ENCODE peak calls at places on chromosomes 5 and 9, in five cellular contexts. M is tibial nerve, A is MCF 10A, P is fibroblast of pulmonary artery, V is heart right ventricle. U is an unnamed sample.

GRCh38 chr5:95818181-95819147 is 4.1 kb downstream of the GLRX start:
- DNase-seq in A (no peak), V (no peak), M (no peak), P (no peak), U (no peak)

GRCh38 chr5:170216262-170216864 is 16.4 kb upstream of the C5orf58 start:
- DNase-seq in V (no peak), A (peak), M (no peak), P (peak), U (no peak)

GRCh38 chr5:41874512-41875060 is 4.4 kb upstream of the OXCT1 start:
- DNase-seq in V (no peak), A (no peak), P (no peak), M (no peak), U (no peak)

GRCh38 chr9:101601904-101602765 is 7.4 kb upstream of the PPP3R2 start:
- DNase-seq in M (peak), P (peak), A (peak), V (no peak), U (peak)

GRCh38 chr5:123448017-123448617 is 24.9 kb upstream of the CEP120 start:
- DNase-seq in A (no peak), P (no peak), M (no peak), V (no peak), U (peak)

GRCh38 chr9:132547052-132547431 is 35.4 kb upstream of the BARHL1 start:
- DNase-seq in M (no peak), V (no peak), A (no peak), P (no peak), U (no peak)

GRCh38 chr5:60178101-60178500 is 284.6 kb upstream of the PDE4D start:
- DNase-seq in M (no peak), P (peak), V (no peak), A (no peak), U (no peak)

GRCh38 chr5:32916648-32917047 is 205.5 kb downstream of the NPR3 start:
- DNase-seq in M (no peak), A (peak), V (no peak), P (peak), U (no peak)

GRCh38 chr5:177276886-177277285 is 26.6 kb downstream of the RAB24 start:
- DNase-seq in A (no peak), M (no peak), V (no peak), P (peak), U (no peak)

GRCh38 chr5:167049043-167049663 is 1242.3 kb upstream of the WWC1 start:
- DNase-seq in P (peak), A (peak), M (peak), V (no peak), U (peak)

GRCh38 chr9:36874261-36874660 is 159.8 kb downstream of the PAX5 start:
- DNase-seq in A (no peak), M (no peak), P (no peak), V (no peak), U (no peak)

GRCh38 chr5:110702704-110703103 is 23.8 kb downstream of the TMEM232 start:
- DNase-seq in M (no peak), P (no peak), V (no peak), A (no peak), U (no peak)

GRCh38 chr9:71909887-71910601 is 949 bp downstream of the ABHD17B start:
- DNase-seq in M (peak), V (peak), P (peak), A (peak), U (peak)

GRCh38 chr5:88689662-88690351 is 193.2 kb downstream of the MEF2C start:
- DNase-seq in M (no peak), P (no peak), A (no peak), V (no peak), U (no peak)

GRCh38 chr9:97706246-97706645 is 9.1 kb upstream of the XPA start:
- DNase-seq in V (no peak), A (no peak), P (no peak), M (no peak), U (no peak)

GRCh38 chr9:88880194-88880593 is 111.1 kb upstream of the S1PR3 start:
- DNase-seq in M (no peak), A (no peak), P (no peak), V (no peak), U (no peak)

GRCh38 chr5:96157841-96158291 is 196.2 kb upstream of the ELL2 start:
- DNase-seq in V (no peak), M (no peak), P (no peak), A (no peak), U (no peak)

GRCh38 chr5:135567661-135568060 is 11.1 kb downstream of the CXCL14 start:
- DNase-seq in A (no peak), P (no peak), M (no peak), V (no peak), U (no peak)

GRCh38 chr5:61332891-61333350 is 863 bp downstream of the ZSWIM6 start:
- DNase-seq in V (no peak), M (no peak), P (peak), A (peak), U (peak)

GRCh38 chr9:19641046-19641445 is 147.8 kb downstream of the SLC24A2 start:
- DNase-seq in A (peak), V (no peak), P (peak), M (no peak), U (peak)

GRCh38 chr9:69497816-69498215 is 172.8 kb downstream of the ENTREP1 start:
- DNase-seq in M (no peak), P (no peak), A (no peak), V (no peak), U (no peak)

GRCh38 chr9:111039203-111039907 is 1.1 kb upstream of the LPAR1 start:
- DNase-seq in V (no peak), M (no peak), P (no peak), A (no peak), U (no peak)

GRCh38 chr9:115630126-115630840 is 512.3 kb upstream of the TNC start:
- DNase-seq in A (no peak), V (no peak), M (no peak), P (no peak), U (no peak)

GRCh38 chr5:59126665-59127354 is 543.9 kb downstream of the RAB3C start:
- DNase-seq in P (peak), V (no peak), A (peak), M (no peak), U (no peak)

GRCh38 chr5:170751631-170752030 is 31.9 kb upstream of the GABRP start:
- DNase-seq in V (no peak), P (no peak), A (peak), M (no peak), U (no peak)

GRCh38 chr5:110169461-110169860 is 479.7 kb downstream of the MAN2A1 start:
- DNase-seq in M (no peak), P (no peak), A (no peak), V (no peak), U (no peak)

GRCh38 chr5:81755320-81755719 is 4.4 kb upstream of the SSBP2 start:
- DNase-seq in V (no peak), A (peak), M (peak), P (peak), U (no peak)

GRCh38 chr5:15515229-15515628 is 15.2 kb downstream of the FBXL7 start:
- DNase-seq in P (peak), A (no peak), V (no peak), M (no peak), U (no peak)

GRCh38 chr9:109975574-109976327 is 195.8 kb downstream of the PALM2AKAP2 start:
- DNase-seq in M (no peak), V (no peak), A (no peak), P (peak), U (no peak)

GRCh38 chr9:18820566-18821095 is 212.4 kb downstream of the SAXO1 start:
- DNase-seq in P (no peak), V (no peak), M (no peak), A (no peak), U (no peak)

GRCh38 chr5:1516615-1517601 is 6.9 kb downstream of the LPCAT1 start:
- DNase-seq in P (peak), V (peak), A (no peak), M (no peak), U (no peak)

GRCh38 chr5:149274964-149275363 is 3.3 kb downstream of the AFAP1L1 start:
- DNase-seq in M (no peak), P (peak), V (no peak), A (no peak), U (no peak)

GRCh38 chr9:74133921-74134320 is 363.2 kb upstream of the RORB start:
- DNase-seq in A (no peak), V (no peak), M (no peak), P (no peak), U (no peak)

GRCh38 chr9:74138182-74138581 is 359.0 kb upstream of the RORB start:
- DNase-seq in V (no peak), A (no peak), P (no peak), M (no peak), U (no peak)

DNA sequence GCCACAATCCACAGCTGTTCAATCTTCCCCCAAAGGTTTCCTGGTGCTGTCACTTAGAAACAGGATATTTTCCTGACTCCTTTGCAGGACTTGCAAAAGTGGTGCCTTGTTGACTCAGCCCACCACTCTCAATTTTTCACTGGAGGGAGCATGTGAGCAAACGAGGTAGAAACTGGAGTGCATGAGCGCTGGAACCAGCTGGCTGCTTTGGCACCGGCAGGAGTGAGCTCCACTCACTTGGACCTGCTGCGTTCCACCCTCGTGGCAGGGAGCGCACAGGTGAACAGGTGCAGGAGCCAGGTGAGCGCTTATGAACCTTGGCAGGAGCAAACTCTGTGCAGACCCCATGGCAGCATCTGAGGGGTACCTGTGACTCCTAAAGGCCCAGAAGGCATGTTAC is 364.1 kb upstream of the RORB start:
- DNase-seq in M (no peak), V (no peak), A (no peak), P (no peak), U (no peak)
- TF ChIP-seq CTCF in M (no peak), V (no peak), A (no peak), P (no peak), U (no peak)

DNA sequence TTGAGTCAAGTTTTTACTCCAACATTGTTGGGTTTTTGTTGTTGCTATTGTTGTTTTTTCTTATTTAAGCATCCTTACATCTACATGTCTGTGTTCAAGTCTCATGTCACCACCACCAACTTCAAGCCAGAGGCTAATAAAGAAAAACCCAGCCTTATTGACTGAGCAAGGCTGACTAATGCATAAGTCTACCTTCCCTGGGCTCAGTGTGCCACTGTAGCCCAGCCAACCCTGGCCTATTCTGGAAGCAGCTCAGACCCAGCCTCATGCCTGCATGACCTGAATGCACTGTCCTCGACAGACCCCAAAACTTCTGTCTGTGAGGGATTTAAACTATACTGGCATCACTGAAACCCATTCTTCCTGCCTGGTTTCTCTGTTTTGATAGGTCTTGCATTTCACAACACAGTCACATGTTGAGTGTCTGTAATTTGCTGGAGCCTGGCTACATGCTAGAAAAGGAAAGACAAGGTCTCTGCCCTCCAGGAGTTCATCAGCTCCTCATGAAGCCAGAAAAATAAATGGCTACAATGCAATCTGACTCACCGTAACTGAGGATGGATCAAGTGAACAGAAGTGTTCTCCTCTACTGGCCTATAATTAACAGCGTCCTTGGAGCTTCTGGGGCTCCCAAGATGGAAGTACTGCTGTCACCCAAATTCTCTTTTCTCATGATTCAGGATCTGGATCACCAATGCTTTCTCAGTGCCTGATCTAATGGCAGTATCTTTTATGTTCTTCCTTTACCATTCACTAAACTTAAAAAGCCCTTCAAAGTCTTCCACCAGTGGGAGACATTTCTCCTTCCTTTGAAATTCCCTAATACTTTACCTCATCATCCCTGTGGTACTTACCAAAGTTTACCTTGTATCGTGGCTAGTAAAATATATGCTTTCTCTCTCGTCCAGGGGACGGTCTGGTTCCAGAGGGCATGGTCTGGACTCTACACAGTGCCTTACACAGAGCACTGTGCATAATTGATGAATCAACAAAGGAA is 103.9 kb upstream of the IFNE start:
- DNase-seq in V (no peak), M (no peak), A (no peak), P (peak), U (no peak)
- TF ChIP-seq CTCF in V (no peak), M (no peak), A (peak), P (peak), U (no peak)

DNA sequence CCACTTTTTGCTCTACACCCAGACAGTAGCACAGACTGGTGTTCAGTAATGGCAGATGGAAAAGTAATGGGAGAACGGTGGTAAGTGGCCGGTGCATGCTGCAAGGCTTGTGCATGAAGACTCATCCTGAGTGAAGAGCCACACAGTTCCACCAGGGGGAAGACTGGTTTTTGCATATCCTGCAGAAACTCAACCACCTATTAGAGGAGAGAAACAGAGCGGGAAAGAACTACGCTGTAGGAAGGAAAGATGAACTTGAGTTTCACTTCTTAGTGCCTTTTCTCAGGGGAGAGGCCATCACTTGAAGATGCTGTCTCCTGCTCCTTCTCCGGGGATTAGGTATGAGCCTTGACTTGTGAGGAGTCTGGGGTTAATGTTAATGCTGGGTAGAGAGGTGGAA is 9.4 kb upstream of the PRSS3 start:
- DNase-seq in A (no peak), V (no peak), P (peak), M (no peak), U (no peak)
- TF ChIP-seq CTCF in A (peak), V (no peak), P (peak), M (no peak), U (no peak)

GRCh38 chr5:173629628-173630027 is 13.2 kb upstream of the BOD1 start:
- DNase-seq in A (peak), P (no peak), M (no peak), V (no peak), U (peak)
- TF ChIP-seq CTCF in A (peak), P (peak), M (no peak), V (no peak), U (peak)

DNA sequence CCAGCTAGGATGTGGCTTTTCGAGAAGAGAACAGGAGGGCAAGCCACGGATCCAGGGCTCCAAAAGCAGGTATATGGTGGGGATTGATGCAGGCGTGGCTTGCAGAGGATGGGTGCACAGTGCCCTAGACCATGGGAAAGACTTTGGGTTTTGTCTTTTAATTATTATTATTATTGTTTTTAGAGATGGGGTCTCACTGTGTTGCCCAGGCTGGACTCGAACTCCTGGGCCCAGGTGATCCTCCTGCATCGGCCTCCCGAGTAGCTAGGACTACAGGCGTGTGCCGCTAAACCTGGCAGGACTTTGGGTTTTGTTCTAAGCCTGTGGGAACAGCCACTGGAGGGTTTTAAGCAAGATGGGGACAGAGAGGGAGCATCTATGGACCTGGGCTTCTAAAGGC is 152.0 kb downstream of the GAPVD1 start:
- DNase-seq in M (no peak), A (no peak), V (no peak), P (no peak), U (no peak)
- TF ChIP-seq CTCF in M (no peak), A (no peak), V (no peak), P (no peak), U (no peak)

GRCh38 chr9:99049641-99050040 is 55.3 kb upstream of the TGFBR1 start:
- DNase-seq in A (no peak), V (no peak), M (no peak), P (no peak), U (no peak)
- TF ChIP-seq CTCF in A (no peak), V (no peak), M (no peak), P (no peak), U (no peak)

GRCh38 chr9:22307013-22307711 is 139.5 kb upstream of the DMRTA1 start:
- DNase-seq in P (peak), A (peak), M (peak), V (no peak), U (no peak)

GRCh38 chr9:22308177-22308576 is 138.4 kb upstream of the DMRTA1 start:
- DNase-seq in P (no peak), A (no peak), M (no peak), V (no peak), U (no peak)
- TF ChIP-seq CTCF in P (no peak), A (no peak), M (no peak), V (no peak), U (no peak)

DNA sequence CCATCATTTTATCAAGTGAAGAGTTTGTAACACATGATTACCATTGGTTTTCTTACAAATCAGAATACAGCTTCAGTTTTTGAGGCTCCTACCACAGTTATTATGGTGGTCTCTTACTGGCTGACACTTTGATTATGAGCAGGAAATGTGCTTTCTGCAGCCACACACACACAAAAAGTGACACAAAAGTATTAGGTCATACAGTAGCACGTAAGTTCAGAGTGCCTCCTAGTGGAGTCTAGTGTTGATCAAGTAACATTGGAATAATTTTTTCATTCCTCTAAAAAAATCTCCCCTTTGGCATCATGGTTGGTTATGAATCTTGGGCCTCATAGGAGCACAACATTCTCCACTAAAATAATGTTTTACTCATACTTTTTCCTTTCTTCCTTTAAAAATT is 37.6 kb downstream of the PAM start:
- DNase-seq in M (no peak), A (peak), V (no peak), P (peak), U (no peak)
- TF ChIP-seq CTCF in M (no peak), A (peak), V (peak), P (peak), U (no peak)

U was measured in GM13976.